ENCODE peak calls at places on chromosomes 5 and 9, in seven cellular contexts. T, Z, L, M, I, V and C are unnamed samples.
A peak's percentile ranks its signal among the peaks of the same experiment; 100 is the strongest.

GRCh38 chr9:90107021-90107771 is 502.4 kb downstream of the GADD45G start:
- DNase-seq in T (peak; percentile 83), Z (peak; percentile 31), L (peak; percentile 81), M (no peak), I (no peak), V (no peak), C (no peak)

GRCh38 chr9:35158501-35159280 is 3.1 kb upstream of the UNC13B start:
- DNase-seq in T (no peak), Z (no peak), L (no peak), M (no peak), I (no peak), V (no peak), C (peak; percentile 17)

GRCh38 chr5:39542511-39542910 is 117.7 kb upstream of the DAB2 start:
- DNase-seq in T (no peak), Z (no peak), L (no peak), M (no peak), I (no peak), V (no peak), C (no peak)

GRCh38 chr9:18296702-18297531 is 177.0 kb upstream of the ADAMTSL1 start:
- DNase-seq in T (no peak), Z (no peak), L (no peak), M (no peak), I (no peak), V (no peak), C (no peak)

GRCh38 chr5:84393969-84394368 is 9.3 kb upstream of the EDIL3 start:
- DNase-seq in T (no peak), Z (no peak), L (no peak), M (no peak), I (no peak), V (no peak), C (no peak)

GRCh38 chr9:137630126-137630525 is 11.3 kb downstream of the EHMT1 start:
- DNase-seq in T (no peak), Z (no peak), L (no peak), M (peak; percentile 6), I (no peak), V (no peak), C (no peak)

GRCh38 chr5:75707911-75708509 is 9.2 kb downstream of the POC5 start:
- DNase-seq in T (no peak), Z (no peak), L (no peak), M (no peak), I (no peak), V (no peak), C (no peak)

GRCh38 chr5:102754499-102755424 is at the start of gene PAM:
- DNase-seq in T (peak; percentile 88), Z (peak; percentile 81), L (peak; percentile 70), M (peak; percentile 88), I (peak; percentile 91), V (peak; percentile 86), C (peak; percentile 84)

GRCh38 chr5:172055421-172055820 is 49.0 kb upstream of the FBXW11 start:
- DNase-seq in T (no peak), Z (no peak), L (no peak), M (no peak), I (no peak), V (no peak), C (no peak)

GRCh38 chr5:172050070-172050469 is 43.6 kb upstream of the FBXW11 start:
- DNase-seq in T (no peak), Z (no peak), L (no peak), M (no peak), I (no peak), V (no peak), C (no peak)

GRCh38 chr5:172051643-172052362 is 45.4 kb upstream of the FBXW11 start:
- DNase-seq in T (no peak), Z (no peak), L (no peak), M (no peak), I (no peak), V (no peak), C (no peak)

GRCh38 chr5:172054611-172055153 is 48.2 kb upstream of the FBXW11 start:
- DNase-seq in T (no peak), Z (no peak), L (no peak), M (no peak), I (no peak), V (no peak), C (no peak)

DNA sequence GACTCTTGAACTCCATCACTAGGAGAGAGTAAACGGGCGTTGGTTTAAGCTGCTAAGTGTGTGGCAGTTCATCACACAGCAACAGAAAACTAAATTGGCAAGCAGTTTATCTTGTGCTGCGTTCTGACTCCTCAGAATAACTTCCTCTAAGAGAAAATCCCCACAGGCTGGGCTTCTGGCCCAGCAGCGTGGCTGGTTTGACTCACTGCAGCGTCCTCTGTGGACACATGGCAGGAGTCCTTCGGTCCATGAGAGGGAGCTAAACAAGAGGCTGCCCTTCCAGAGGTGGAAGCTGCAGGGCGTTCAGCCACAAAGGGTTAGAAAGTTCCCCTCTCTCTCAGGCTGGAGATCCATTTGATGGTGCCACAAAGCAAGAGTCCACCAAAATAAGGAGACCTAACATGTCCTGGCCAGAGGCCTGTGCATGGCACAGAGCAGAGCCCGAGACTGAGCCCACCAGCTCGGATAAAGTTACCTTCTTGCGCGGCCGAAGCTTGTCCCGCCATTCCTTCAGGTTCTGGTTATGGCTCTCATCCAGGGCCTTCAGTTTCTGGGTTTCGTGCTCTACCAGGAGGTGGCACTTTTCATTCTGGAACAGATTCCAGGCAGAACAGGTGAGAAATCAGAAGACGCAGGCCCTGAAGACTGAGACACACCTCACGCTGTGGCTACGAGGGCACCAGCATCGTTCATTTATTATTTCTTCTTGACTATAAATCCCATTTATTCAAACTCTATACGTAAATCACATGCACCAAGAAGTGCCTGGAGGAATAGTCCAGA is 46.2 kb upstream of the FBXW11 start:
- DNase-seq in T (peak; percentile 83), Z (peak; percentile 72), L (no peak), M (no peak), I (peak; percentile 18), V (no peak), C (no peak)
- TF ChIP-seq CTCF in T (peak; percentile 25), Z (peak; percentile 20), L (no peak), M (peak; percentile 10), I (no peak), V (no peak), C (no peak)

GRCh38 chr9:104802110-104802509 is 38.2 kb downstream of the NIPSNAP3B start:
- DNase-seq in T (no peak), Z (no peak), L (no peak), M (no peak), I (no peak), V (no peak), C (no peak)
- H3K36me3 ChIP-seq in T (peaks cover 100% of the 10 kb centered on the region), Z (peaks cover 98% of the 10 kb centered on the region), L (peaks cover 86% of the 10 kb centered on the region), M (peaks cover 98% of the 10 kb centered on the region), I (no peaks in the 10 kb centered on the region), V (peaks cover 94% of the 10 kb centered on the region), C (no peaks in the 10 kb centered on the region)

DNA sequence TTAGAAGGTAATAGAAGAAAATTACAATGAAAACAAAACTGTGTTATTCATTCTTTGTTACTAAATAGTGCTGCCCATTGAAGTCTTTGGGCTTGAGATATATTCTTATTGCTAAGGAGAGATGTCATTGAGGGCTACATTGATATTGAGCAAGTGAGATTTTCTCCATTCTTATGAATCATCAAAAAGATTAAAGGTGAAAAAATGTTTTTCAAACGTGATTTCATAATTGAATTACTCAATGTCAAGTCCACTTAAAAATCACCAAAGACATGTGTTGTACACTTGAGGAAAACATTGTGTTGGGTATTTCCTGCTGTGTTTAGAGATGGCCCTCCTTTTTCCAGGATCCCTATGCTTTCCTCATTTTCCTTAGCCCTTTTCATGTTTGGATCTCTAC is 448.1 kb downstream of the NFIB start:
- DNase-seq in T (no peak), Z (no peak), L (no peak), M (no peak), I (no peak), V (no peak), C (no peak)
- TF ChIP-seq CTCF in T (no peak), Z (no peak), L (no peak), M (no peak), I (no peak), V (no peak), C (no peak)

GRCh38 chr9:121184463-121184862 is 17.2 kb downstream of the RAB14 start:
- DNase-seq in T (no peak), Z (no peak), L (no peak), M (no peak), I (no peak), V (no peak), C (no peak)

GRCh38 chr9:121182437-121182836 is 19.2 kb downstream of the RAB14 start:
- DNase-seq in T (no peak), Z (no peak), L (no peak), M (no peak), I (no peak), V (no peak), C (no peak)

GRCh38 chr9:121183666-121184423 is 17.8 kb downstream of the RAB14 start:
- DNase-seq in T (no peak), Z (no peak), L (no peak), M (no peak), I (no peak), V (no peak), C (no peak)

GRCh38 chr9:121185178-121185745 is 16.4 kb downstream of the RAB14 start:
- DNase-seq in T (no peak), Z (no peak), L (no peak), M (no peak), I (no peak), V (no peak), C (no peak)

GRCh38 chr9:121182976-121183375 is 18.7 kb downstream of the RAB14 start:
- DNase-seq in T (no peak), Z (no peak), L (no peak), M (no peak), I (no peak), V (no peak), C (no peak)
- H3K36me3 ChIP-seq in T (no peaks in the 10 kb centered on the region), Z (peaks cover 82% of the 10 kb centered on the region), L (peaks cover 22% of the 10 kb centered on the region), M (peaks cover 65% of the 10 kb centered on the region), I (peaks cover 6% of the 10 kb centered on the region), V (peaks cover 3% of the 10 kb centered on the region), C (peaks cover 10% of the 10 kb centered on the region)